ENCODE peak calls at places on chromosomes 6 and 20, in seven cellular contexts. One of them, this sample, is unnamed.

GRCh38 chr6:30329331-30329730 is 2.6 kb downstream of the TRIM39 start:
- DNase-seq in AG04449: no peak
- DNase-seq in GM23338: no peak
- DNase-seq in cardiac fibroblast: no peak
- DNase-seq in H1: no peak
- DNase-seq in fibroblast of mammary gland: no peak
- DNase-seq in foreskin fibroblast: no peak
- DNase-seq in this sample: no peak

GRCh38 chr20:20946122-20946759 is 159.9 kb downstream of the LINC00237 start:
- DNase-seq in AG04449: no peak
- DNase-seq in GM23338: no peak
- DNase-seq in cardiac fibroblast: no peak
- DNase-seq in H1: no peak
- DNase-seq in fibroblast of mammary gland: no peak
- DNase-seq in foreskin fibroblast: no peak
- DNase-seq in this sample: no peak

GRCh38 chr20:24980321-24981053 is 12.1 kb downstream of the APMAP start:
- DNase-seq in AG04449: no peak
- DNase-seq in GM23338: no peak
- DNase-seq in cardiac fibroblast: no peak
- DNase-seq in H1: no peak
- DNase-seq in fibroblast of mammary gland: no peak
- DNase-seq in foreskin fibroblast: no peak
- DNase-seq in this sample: no peak

GRCh38 chr6:142323377-142323776 is 21.6 kb downstream of the ADGRG6 start:
- DNase-seq in AG04449: no peak
- DNase-seq in GM23338: no peak
- DNase-seq in cardiac fibroblast: no peak
- DNase-seq in H1: no peak
- DNase-seq in fibroblast of mammary gland: no peak
- DNase-seq in foreskin fibroblast: no peak
- DNase-seq in this sample: no peak

GRCh38 chr20:57650266-57650665 is 30.0 kb upstream of the ZBP1 start:
- DNase-seq in AG04449: no peak
- DNase-seq in GM23338: no peak
- DNase-seq in cardiac fibroblast: no peak
- DNase-seq in H1: no peak
- DNase-seq in fibroblast of mammary gland: no peak
- DNase-seq in foreskin fibroblast: no peak
- DNase-seq in this sample: no peak

GRCh38 chr6:135880066-135880972 is 28.8 kb downstream of the PDE7B start:
- DNase-seq in AG04449: peak; percentile 46
- DNase-seq in GM23338: no peak
- DNase-seq in cardiac fibroblast: peak; percentile 59
- DNase-seq in H1: no peak
- DNase-seq in fibroblast of mammary gland: peak; percentile 84
- DNase-seq in foreskin fibroblast: peak; percentile 65
- DNase-seq in this sample: peak; percentile 72

GRCh38 chr6:57162008-57162407 is 10.1 kb upstream of the BAG2 start:
- DNase-seq in AG04449: no peak
- DNase-seq in GM23338: no peak
- DNase-seq in cardiac fibroblast: no peak
- DNase-seq in H1: no peak
- DNase-seq in fibroblast of mammary gland: no peak
- DNase-seq in foreskin fibroblast: peak; percentile 18
- DNase-seq in this sample: no peak

GRCh38 chr20:16441526-16442164 is 131.6 kb downstream of the KIF16B start:
- DNase-seq in AG04449: no peak
- DNase-seq in GM23338: no peak
- DNase-seq in cardiac fibroblast: no peak
- DNase-seq in H1: no peak
- DNase-seq in fibroblast of mammary gland: no peak
- DNase-seq in foreskin fibroblast: no peak
- DNase-seq in this sample: peak; percentile 3

GRCh38 chr6:67935976-67936477 is 699.1 kb upstream of the ADGRB3 start:
- DNase-seq in AG04449: no peak
- DNase-seq in GM23338: no peak
- DNase-seq in cardiac fibroblast: no peak
- DNase-seq in H1: no peak
- DNase-seq in fibroblast of mammary gland: no peak
- DNase-seq in foreskin fibroblast: no peak
- DNase-seq in this sample: no peak

GRCh38 chr6:37516920-37517405 is 17.3 kb upstream of the CCDC167 start:
- DNase-seq in AG04449: no peak
- DNase-seq in GM23338: no peak
- DNase-seq in cardiac fibroblast: no peak
- DNase-seq in H1: no peak
- DNase-seq in fibroblast of mammary gland: peak; percentile 3
- DNase-seq in foreskin fibroblast: no peak
- DNase-seq in this sample: no peak

GRCh38 chr6:15882915-15883314 is 220.1 kb upstream of the DTNBP1 start:
- DNase-seq in AG04449: no peak
- DNase-seq in GM23338: no peak
- DNase-seq in cardiac fibroblast: no peak
- DNase-seq in H1: no peak
- DNase-seq in fibroblast of mammary gland: no peak
- DNase-seq in foreskin fibroblast: no peak
- DNase-seq in this sample: no peak

GRCh38 chr6:35905841-35906498 is 14.9 kb downstream of the SRPK1 start:
- DNase-seq in AG04449: no peak
- DNase-seq in GM23338: no peak
- DNase-seq in cardiac fibroblast: no peak
- DNase-seq in H1: no peak
- DNase-seq in fibroblast of mammary gland: no peak
- DNase-seq in foreskin fibroblast: no peak
- DNase-seq in this sample: no peak

GRCh38 chr6:39204646-39205244 is 24.5 kb downstream of the KCNK5 start:
- DNase-seq in AG04449: no peak
- DNase-seq in GM23338: peak; percentile 71
- DNase-seq in cardiac fibroblast: no peak
- DNase-seq in H1: no peak
- DNase-seq in fibroblast of mammary gland: no peak
- DNase-seq in foreskin fibroblast: no peak
- DNase-seq in this sample: no peak

GRCh38 chr6:14910692-14911547 is 334.9 kb upstream of the JARID2 start:
- DNase-seq in AG04449: no peak
- DNase-seq in GM23338: no peak
- DNase-seq in cardiac fibroblast: peak; percentile 33
- DNase-seq in H1: no peak
- DNase-seq in fibroblast of mammary gland: peak; percentile 27
- DNase-seq in foreskin fibroblast: peak; percentile 12
- DNase-seq in this sample: peak; percentile 52

GRCh38 chr6:75855047-75855446 is 106.0 kb downstream of the MYO6 start:
- DNase-seq in AG04449: peak; percentile 12
- DNase-seq in GM23338: peak; percentile 87
- DNase-seq in cardiac fibroblast: peak; percentile 83
- DNase-seq in H1: no peak
- DNase-seq in fibroblast of mammary gland: peak; percentile 77
- DNase-seq in foreskin fibroblast: peak; percentile 29
- DNase-seq in this sample: peak; percentile 64

GRCh38 chr20:44247131-44247571 is at the start of gene GDAP1L1:
- DNase-seq in AG04449: no peak
- DNase-seq in GM23338: peak; percentile 89
- DNase-seq in cardiac fibroblast: no peak
- DNase-seq in H1: no peak
- DNase-seq in fibroblast of mammary gland: no peak
- DNase-seq in foreskin fibroblast: no peak
- DNase-seq in this sample: no peak

GRCh38 chr20:1427457-1428054 is 34.7 kb upstream of the FKBP1A start:
- DNase-seq in AG04449: no peak
- DNase-seq in GM23338: peak; percentile 83
- DNase-seq in cardiac fibroblast: peak; percentile 34
- DNase-seq in H1: peak; percentile 46
- DNase-seq in fibroblast of mammary gland: no peak
- DNase-seq in foreskin fibroblast: peak; percentile 50
- DNase-seq in this sample: peak; percentile 37

GRCh38 chr6:119179842-119180241 is 101.4 kb upstream of the FAM184A start:
- DNase-seq in AG04449: no peak
- DNase-seq in GM23338: no peak
- DNase-seq in cardiac fibroblast: no peak
- DNase-seq in H1: no peak
- DNase-seq in fibroblast of mammary gland: no peak
- DNase-seq in foreskin fibroblast: no peak
- DNase-seq in this sample: no peak

DNA sequence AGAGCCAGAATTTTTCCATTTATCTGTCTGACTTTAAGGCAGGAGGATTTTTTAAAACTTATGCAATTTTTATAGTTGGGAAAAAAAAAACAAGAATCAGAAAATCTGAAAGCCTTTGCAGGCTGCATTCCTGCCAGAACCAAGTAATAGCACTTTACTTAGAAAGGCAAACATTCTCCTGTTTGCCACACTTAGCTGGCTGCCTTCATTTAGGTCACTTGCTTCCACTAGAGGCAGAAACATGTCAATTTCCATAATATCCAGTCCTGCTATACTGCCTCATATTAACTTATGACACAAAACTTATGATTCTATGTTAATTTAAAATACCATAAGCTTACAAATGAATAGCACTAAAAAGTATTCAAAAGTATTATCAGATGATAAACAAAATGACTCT is 425.8 kb downstream of the FRK start:
- DNase-seq in AG04449: no peak
- DNase-seq in GM23338: no peak
- DNase-seq in cardiac fibroblast: no peak
- DNase-seq in H1: no peak
- DNase-seq in fibroblast of mammary gland: no peak
- DNase-seq in foreskin fibroblast: no peak
- DNase-seq in this sample: no peak
- TF ChIP-seq CTCF in AG04449: no peak
- TF ChIP-seq CTCF in GM23338: no peak
- TF ChIP-seq CTCF in cardiac fibroblast: no peak
- TF ChIP-seq CTCF in H1: no peak
- TF ChIP-seq CTCF in fibroblast of mammary gland: no peak
- TF ChIP-seq CTCF in foreskin fibroblast: no peak
- TF ChIP-seq CTCF in this sample: no peak

DNA sequence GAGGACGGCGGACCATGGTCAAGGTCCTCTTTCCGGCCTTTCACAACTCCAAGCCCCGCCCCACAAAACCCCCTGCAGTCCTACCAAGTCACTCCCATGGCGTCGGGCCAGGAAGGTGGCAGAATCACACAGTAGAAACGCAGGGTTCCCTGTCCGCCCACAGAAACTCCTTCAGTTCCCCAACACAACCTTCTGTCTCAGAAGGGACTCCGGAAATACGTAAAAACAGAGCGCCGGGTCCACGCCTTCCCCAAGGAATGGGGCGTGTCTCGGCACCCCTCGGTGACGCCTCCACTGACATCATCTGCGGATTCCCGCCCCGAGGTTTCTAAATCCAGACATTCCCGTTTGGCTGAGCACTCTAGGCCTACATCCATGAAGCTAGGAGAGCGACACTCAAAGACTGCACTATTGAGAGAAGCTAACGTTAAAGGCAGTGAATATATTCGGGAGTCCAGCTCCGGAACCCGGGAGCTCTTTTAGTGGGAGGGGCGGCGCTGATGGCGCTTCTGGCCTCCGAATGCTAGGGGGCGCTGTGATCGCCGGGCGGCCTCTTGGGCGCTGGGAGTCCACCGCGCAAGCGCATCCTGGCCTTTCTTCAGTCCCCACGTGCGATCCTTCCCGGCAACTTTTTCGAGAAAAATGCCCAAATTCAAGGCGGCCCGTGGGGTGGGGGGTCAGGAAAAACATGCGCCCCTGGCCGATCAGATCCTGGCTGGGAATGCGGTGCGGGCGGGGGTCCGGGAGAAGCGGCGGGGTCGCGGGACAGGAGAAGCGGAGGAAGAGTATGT is at the start of the genes BYSL and MED20:
- DNase-seq in AG04449: peak; percentile 71
- DNase-seq in GM23338: peak; percentile 97
- DNase-seq in cardiac fibroblast: peak; percentile 95
- DNase-seq in H1: peak; percentile 75
- DNase-seq in fibroblast of mammary gland: peak; percentile 95
- DNase-seq in foreskin fibroblast: peak; percentile 91
- DNase-seq in this sample: peak; percentile 91
- TF ChIP-seq CTCF in AG04449: peak; percentile 94
- TF ChIP-seq CTCF in GM23338: peak; percentile 96
- TF ChIP-seq CTCF in cardiac fibroblast: peak; percentile 98
- TF ChIP-seq CTCF in H1: peak; percentile 78
- TF ChIP-seq CTCF in fibroblast of mammary gland: peak; percentile 80
- TF ChIP-seq CTCF in foreskin fibroblast: peak; percentile 94
- TF ChIP-seq CTCF in this sample: peak; percentile 79

DNA sequence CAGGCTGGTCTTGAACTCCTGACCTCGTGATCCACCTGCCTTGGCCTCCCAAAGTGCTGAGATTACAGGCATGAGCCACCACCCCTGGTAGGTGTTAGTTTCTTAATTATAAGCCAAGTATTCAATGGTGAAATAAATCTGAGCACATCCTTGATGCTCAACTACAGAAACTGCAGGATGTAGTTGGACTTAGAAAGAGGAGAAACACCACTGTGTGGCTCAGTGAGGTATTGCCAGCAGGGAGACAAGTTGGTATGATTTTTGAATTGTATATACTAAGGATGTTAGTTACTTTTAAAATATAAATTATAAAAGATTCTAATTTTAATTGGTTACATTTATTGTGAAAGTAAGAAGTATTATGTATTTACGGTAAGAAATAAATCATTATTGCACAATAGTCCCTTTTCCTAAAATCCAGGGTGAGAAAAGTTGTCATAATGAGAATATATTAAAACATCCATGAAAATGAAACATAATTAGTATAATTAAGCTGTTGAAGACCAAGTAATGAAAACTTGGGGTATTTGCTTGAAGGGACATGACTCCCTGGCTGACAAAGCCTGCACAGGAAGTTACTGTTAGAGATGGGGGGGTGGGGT is 17.6 kb downstream of the SLC18B1 start:
- DNase-seq in AG04449: peak; percentile 5
- DNase-seq in GM23338: peak; percentile 16
- DNase-seq in cardiac fibroblast: peak; percentile 56
- DNase-seq in H1: no peak
- DNase-seq in fibroblast of mammary gland: peak; percentile 41
- DNase-seq in foreskin fibroblast: peak; percentile 20
- DNase-seq in this sample: peak; percentile 43
- TF ChIP-seq CTCF in AG04449: peak; percentile 32
- TF ChIP-seq CTCF in GM23338: peak; percentile 35
- TF ChIP-seq CTCF in cardiac fibroblast: peak; percentile 45
- TF ChIP-seq CTCF in H1: no peak
- TF ChIP-seq CTCF in fibroblast of mammary gland: peak; percentile 44
- TF ChIP-seq CTCF in foreskin fibroblast: peak; percentile 37
- TF ChIP-seq CTCF in this sample: peak; percentile 66

GRCh38 chr20:10445758-10446157 is 10.7 kb downstream of the SLX4IP start:
- DNase-seq in AG04449: no peak
- DNase-seq in GM23338: no peak
- DNase-seq in cardiac fibroblast: no peak
- DNase-seq in H1: no peak
- DNase-seq in fibroblast of mammary gland: no peak
- DNase-seq in foreskin fibroblast: no peak
- DNase-seq in this sample: no peak

GRCh38 chr20:10443936-10444335 is 8.8 kb downstream of the SLX4IP start:
- DNase-seq in AG04449: no peak
- DNase-seq in GM23338: no peak
- DNase-seq in cardiac fibroblast: no peak
- DNase-seq in H1: no peak
- DNase-seq in fibroblast of mammary gland: no peak
- DNase-seq in foreskin fibroblast: no peak
- DNase-seq in this sample: no peak

GRCh38 chr20:10449270-10449669 is 14.2 kb downstream of the SLX4IP start:
- DNase-seq in AG04449: no peak
- DNase-seq in GM23338: no peak
- DNase-seq in cardiac fibroblast: no peak
- DNase-seq in H1: no peak
- DNase-seq in fibroblast of mammary gland: peak; percentile 39
- DNase-seq in foreskin fibroblast: no peak
- DNase-seq in this sample: no peak

GRCh38 chr20:10447028-10447427 is 11.9 kb downstream of the SLX4IP start:
- DNase-seq in AG04449: peak; percentile 31
- DNase-seq in GM23338: no peak
- DNase-seq in cardiac fibroblast: peak; percentile 72
- DNase-seq in H1: no peak
- DNase-seq in fibroblast of mammary gland: peak; percentile 82
- DNase-seq in foreskin fibroblast: no peak
- DNase-seq in this sample: peak; percentile 72

GRCh38 chr20:10448270-10449156 is 13.4 kb downstream of the SLX4IP start:
- DNase-seq in AG04449: no peak
- DNase-seq in GM23338: no peak
- DNase-seq in cardiac fibroblast: peak; percentile 39
- DNase-seq in H1: no peak
- DNase-seq in fibroblast of mammary gland: peak; percentile 54
- DNase-seq in foreskin fibroblast: no peak
- DNase-seq in this sample: peak; percentile 24
- TF ChIP-seq CTCF in AG04449: no peak
- TF ChIP-seq CTCF in GM23338: no peak
- TF ChIP-seq CTCF in cardiac fibroblast: no peak
- TF ChIP-seq CTCF in H1: no peak
- TF ChIP-seq CTCF in fibroblast of mammary gland: peak; percentile 13
- TF ChIP-seq CTCF in foreskin fibroblast: no peak
- TF ChIP-seq CTCF in this sample: no peak

This sample was measured in AG10803.